ENCODE peak calls at places on chromosomes 12 and 14, in eight cellular contexts. X is hepatocyte, B is mammary epithelial cell, H is PC-9, Q is A673, S is MM.1S, L is GM23338, U is fibroblast of lung. D is an unnamed sample.

GRCh38 chr12:268483-268840 is 5.8 kb upstream of the SLC6A13 start:
- DNase-seq in L (no peak), B (no peak), X (no peak), U (no peak), Q (no peak), H (no peak), S (no peak), D (no peak)

GRCh38 chr12:117685115-117685926 is 283.5 kb downstream of the KSR2 start:
- DNase-seq in Q (no peak), H (peak; percentile 7), L (peak; percentile 94), X (peak; percentile 88), S (no peak), U (peak; percentile 91), B (no peak), D (peak; percentile 10)

GRCh38 chr14:94447206-94447605 is 5.4 kb downstream of the SERPINA11 start:
- DNase-seq in H (no peak), B (no peak), X (no peak), S (no peak), L (no peak), U (no peak), Q (no peak), D (no peak)

GRCh38 chr12:19800884-19801283 is 361.6 kb downstream of the AEBP2 start:
- DNase-seq in L (no peak), U (peak; percentile 89), S (no peak), H (no peak), B (peak; percentile 64), X (no peak), Q (no peak), D (no peak)

GRCh38 chr12:51953925-51954324 is 2.4 kb downstream of the ACVR1B start:
- DNase-seq in H (no peak), L (no peak), U (no peak), Q (no peak), S (no peak), B (no peak), X (no peak), D (no peak)

GRCh38 chr14:34851395-34851794 is 23.8 kb downstream of the BAZ1A start:
- DNase-seq in Q (no peak), X (no peak), S (no peak), H (no peak), L (no peak), B (peak; percentile 7), U (peak; percentile 69), D (no peak)

GRCh38 chr14:33972522-33973162 is 21.8 kb upstream of the EGLN3 start:
- DNase-seq in U (no peak), X (no peak), L (no peak), S (no peak), H (no peak), Q (no peak), B (no peak), D (no peak)

GRCh38 chr14:102782974-102783373 is 5.7 kb downstream of the TRAF3 start:
- DNase-seq in H (no peak), L (no peak), X (no peak), B (no peak), Q (no peak), U (no peak), S (no peak), D (no peak)

GRCh38 chr14:64234877-64235651 is 59.1 kb downstream of the ESR2 start:
- DNase-seq in X (no peak), S (no peak), L (no peak), H (peak; percentile 57), Q (no peak), U (peak; percentile 67), B (peak; percentile 65), D (no peak)

GRCh38 chr12:100141998-100142850 is 450 bp downstream of the BLTP3B start:
- DNase-seq in U (no peak), H (peak; percentile 33), L (peak; percentile 72), B (no peak), S (peak; percentile 41), X (peak; percentile 68), Q (peak; percentile 50), D (peak; percentile 44)

GRCh38 chr14:37061697-37062096 is 110.7 kb downstream of the SLC25A21 start:
- DNase-seq in Q (no peak), U (peak; percentile 78), S (no peak), B (no peak), X (peak; percentile 9), H (no peak), L (no peak), D (no peak)

GRCh38 chr12:65666876-65667275 is 157.4 kb upstream of the HMGA2 start:
- DNase-seq in U (peak; percentile 72), X (no peak), Q (no peak), H (no peak), S (no peak), B (no peak), L (no peak), D (no peak)

GRCh38 chr12:27237790-27238771 is 6.0 kb upstream of the STK38L start:
- DNase-seq in L (no peak), X (no peak), B (no peak), H (no peak), U (no peak), S (peak; percentile 38), Q (no peak), D (no peak)

GRCh38 chr14:99320105-99320572 is 48.1 kb upstream of the BCL11B start:
- DNase-seq in U (peak; percentile 6), S (peak; percentile 43), Q (peak; percentile 78), B (peak; percentile 26), L (peak; percentile 84), X (peak; percentile 22), H (peak; percentile 21), D (peak; percentile 71)

GRCh38 chr12:122867701-122868461 is 28.0 kb downstream of the VPS37B start:
- DNase-seq in X (no peak), B (no peak), H (no peak), U (no peak), Q (no peak), S (no peak), L (peak; percentile 84), D (no peak)

DNA sequence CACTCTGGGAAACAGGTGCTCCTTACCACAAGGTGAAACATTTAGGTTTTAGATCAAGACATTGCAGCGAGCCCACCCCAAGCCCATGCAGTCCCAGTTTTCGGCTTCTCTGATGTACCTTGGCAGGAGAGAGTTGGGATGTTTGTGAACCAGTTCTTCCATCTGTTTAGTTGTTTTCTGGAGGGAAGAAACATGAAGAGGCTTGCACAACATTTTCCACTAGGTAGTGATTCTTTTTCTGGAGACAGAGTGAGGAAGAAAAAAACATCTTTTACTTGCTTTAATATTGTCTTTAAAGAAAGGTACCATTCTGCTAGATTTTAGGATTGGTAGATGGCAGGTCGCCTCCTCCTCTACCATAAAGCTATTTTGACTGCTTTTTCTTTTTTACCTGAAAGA is 1.8 kb downstream of the LGR5 start:
- DNase-seq in S (no peak), X (no peak), Q (no peak), B (no peak), U (no peak), L (no peak), H (no peak), D (no peak)
- TF ChIP-seq EZH2 in S (no peak), X (no peak), Q (no peak), B (no peak), U (no peak), L (no peak), H (no peak), D (no peak)

DNA sequence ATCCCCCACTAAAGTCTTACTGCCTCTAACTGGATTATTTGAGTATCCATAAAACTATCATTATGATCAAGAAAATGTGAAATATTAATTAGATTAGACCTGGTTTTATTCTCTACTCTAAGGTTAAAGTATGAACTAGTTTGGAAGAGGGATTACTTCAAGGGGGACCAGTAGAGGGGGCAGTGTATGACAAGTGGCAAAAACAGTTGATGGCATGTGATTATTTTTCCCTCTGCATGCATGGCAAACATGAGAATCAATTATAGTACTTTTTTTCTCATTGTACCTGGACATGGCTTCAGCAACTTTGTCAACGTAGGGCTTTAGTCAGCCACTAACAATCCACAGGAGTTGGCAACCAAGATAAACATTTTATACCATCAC is 145.0 kb upstream of the SLC38A2 start:
- DNase-seq in L (no peak), B (no peak), X (no peak), U (no peak), S (peak; percentile 59), H (no peak), Q (no peak), D (no peak)
- TF ChIP-seq CTCF in L (peak; percentile 45), B (no peak), X (no peak), U (no peak), S (peak; percentile 58), H (no peak), Q (peak; percentile 35), D (peak; percentile 26)

GRCh38 chr12:57473886-57474285 is 5.8 kb downstream of the ARHGAP9 start:
- DNase-seq in X (no peak), B (no peak), S (no peak), Q (no peak), U (no peak), L (no peak), H (no peak), D (no peak)
- H3K27me3 ChIP-seq in X (peaks cover 53% of the 10 kb centered on the region), B (peaks cover 23% of the 10 kb centered on the region), S (no peaks in the 10 kb centered on the region), Q (peaks cover 29% of the 10 kb centered on the region), U (peaks cover 55% of the 10 kb centered on the region), L (peaks cover 57% of the 10 kb centered on the region), H (peaks cover 71% of the 10 kb centered on the region), D (no peaks in the 10 kb centered on the region)

GRCh38 chr12:24950231-24950834 is 1.4 kb upstream of the BCAT1 start:
- DNase-seq in L (no peak), X (no peak), U (no peak), H (no peak), B (no peak), Q (no peak), S (peak; percentile 91), D (no peak)

GRCh38 chr12:24948452-24948815 is 467 bp downstream of the BCAT1 start:
- DNase-seq in B (peak; percentile 52), S (peak; percentile 49), X (peak; percentile 8), Q (peak; percentile 60), L (peak; percentile 62), U (peak; percentile 61), H (peak; percentile 8), D (peak; percentile 54)

GRCh38 chr12:24947541-24948451 is 1.1 kb downstream of the BCAT1 start:
- DNase-seq in X (no peak), B (no peak), L (peak; percentile 46), S (no peak), H (no peak), Q (no peak), U (peak; percentile 25), D (no peak)

GRCh38 chr12:24945822-24946221 is 3.1 kb downstream of the BCAT1 start:
- DNase-seq in X (no peak), L (no peak), S (no peak), B (no peak), H (no peak), U (no peak), Q (no peak), D (no peak)

DNA sequence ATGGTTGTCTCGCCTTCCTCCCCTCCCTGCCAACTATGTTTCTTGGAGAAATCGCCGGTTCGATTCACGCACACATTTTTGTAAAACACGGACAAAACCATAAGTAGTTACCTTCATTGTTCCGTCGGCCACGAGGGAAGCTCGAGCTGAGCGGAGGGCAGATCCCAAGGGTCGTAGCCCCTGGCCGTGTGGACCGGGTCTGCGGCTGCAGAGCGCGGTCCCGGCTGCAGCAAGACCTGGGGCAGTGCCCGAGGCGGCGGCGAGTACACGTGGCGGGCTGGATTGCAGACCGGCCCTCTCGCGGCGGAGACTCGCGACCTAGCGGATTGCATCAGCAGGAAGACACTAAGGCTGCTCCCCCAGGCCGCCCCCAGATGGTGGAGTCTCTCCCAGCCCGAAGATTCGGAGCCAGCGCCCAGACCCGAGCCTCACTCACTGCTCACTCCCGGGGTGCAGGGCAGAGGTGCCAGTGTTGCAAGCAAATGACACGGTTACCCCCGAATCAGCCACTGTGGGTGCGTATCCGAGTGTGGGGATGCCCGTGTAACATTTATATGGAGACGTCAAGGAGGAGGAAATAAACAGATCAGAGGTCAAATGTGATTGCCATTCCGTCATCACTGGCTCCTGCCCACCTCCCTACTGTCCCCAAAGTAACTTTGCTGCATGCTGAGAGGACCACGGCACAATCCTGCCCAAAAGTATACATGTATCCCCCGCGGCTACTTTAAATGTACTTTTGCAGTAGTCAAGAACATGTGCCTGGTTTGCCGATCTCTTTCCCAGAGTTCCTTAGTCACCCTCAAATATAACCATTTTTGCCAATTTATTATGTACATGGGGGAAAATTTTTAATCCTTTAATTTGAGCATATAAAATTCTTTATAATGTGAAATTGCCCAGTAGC is at the start of gene BCAT1:
- DNase-seq in S (peak; percentile 30), U (peak; percentile 89), L (peak; percentile 89), H (peak; percentile 55), Q (peak; percentile 87), B (peak; percentile 32), X (peak; percentile 79), D (peak; percentile 80)
- TF ChIP-seq EZH2 in S (no peak), U (no peak), L (no peak), H (no peak), Q (no peak), B (no peak), X (no peak), D (no peak)

D was measured in DND-41.